ENCODE peak calls at places on chromosomes 5 and 9, in ten cellular contexts. J, N, Y, H, E, W, A, R, B and P are unnamed samples.

GRCh38 chr5:168305281-168305680 is 13.8 kb downstream of the WWC1 start:
- DNase-seq in J (no peak), N (no peak), Y (no peak), H (no peak), E (no peak), W (peak), A (no peak), R (no peak), B (no peak), P (no peak)

GRCh38 chr5:42507451-42508092 is 84.3 kb downstream of the GHR start:
- DNase-seq in J (no peak), N (no peak), Y (no peak), H (no peak), E (no peak), W (no peak), A (no peak), R (no peak), B (no peak), P (no peak)

GRCh38 chr9:23123048-23123632 is 676.5 kb downstream of the DMRTA1 start:
- DNase-seq in J (peak), N (no peak), Y (no peak), H (no peak), E (no peak), W (peak), A (no peak), R (peak), B (peak), P (no peak)

GRCh38 chr5:176803943-176804498 is 6.3 kb upstream of the UNC5A start:
- DNase-seq in J (no peak), N (no peak), Y (no peak), H (no peak), E (no peak), W (no peak), A (no peak), R (no peak), B (no peak), P (no peak)

GRCh38 chr9:33117306-33117705 is 40.8 kb upstream of the SMU1 start:
- DNase-seq in J (no peak), N (no peak), Y (no peak), H (no peak), E (no peak), W (no peak), A (no peak), R (no peak), B (no peak), P (no peak)

GRCh38 chr9:136551401-136552116 is 5.7 kb upstream of the NOTCH1 start:
- DNase-seq in J (no peak), N (no peak), Y (no peak), H (no peak), E (peak), W (peak), A (no peak), R (no peak), B (no peak), P (no peak)

GRCh38 chr5:73591698-73592501 is 26.4 kb downstream of the UTP15 start:
- DNase-seq in J (no peak), N (no peak), Y (no peak), H (no peak), E (no peak), W (peak), A (no peak), R (no peak), B (no peak), P (no peak)

GRCh38 chr9:35935755-35936509 is 22.0 kb downstream of the OR2S2 start:
- DNase-seq in J (no peak), N (no peak), Y (no peak), H (no peak), E (no peak), W (peak), A (no peak), R (no peak), B (no peak), P (no peak)

GRCh38 chr9:37324691-37325490 is 97.6 kb upstream of the GRHPR start:
- DNase-seq in J (peak), N (no peak), Y (no peak), H (no peak), E (no peak), W (no peak), A (no peak), R (peak), B (peak), P (no peak)

GRCh38 chr9:12797037-12797436 is 22.2 kb downstream of the LURAP1L start:
- DNase-seq in J (no peak), N (no peak), Y (no peak), H (no peak), E (no peak), W (no peak), A (no peak), R (no peak), B (no peak), P (no peak)

GRCh38 chr5:32845171-32845570 is 134.1 kb downstream of the NPR3 start:
- DNase-seq in J (no peak), N (no peak), Y (no peak), H (no peak), E (no peak), W (no peak), A (no peak), R (no peak), B (no peak), P (no peak)

GRCh38 chr5:67528953-67529352 is 332.4 kb upstream of the CD180 start:
- DNase-seq in J (no peak), N (no peak), Y (no peak), H (no peak), E (no peak), W (peak), A (no peak), R (no peak), B (no peak), P (no peak)

GRCh38 chr5:91183743-91184142 is 199.4 kb downstream of the ARRDC3 start:
- DNase-seq in J (no peak), N (no peak), Y (no peak), H (no peak), E (peak), W (no peak), A (no peak), R (no peak), B (no peak), P (no peak)

GRCh38 chr9:68672215-68672614 is 32.8 kb upstream of the PIP5K1B start:
- DNase-seq in J (no peak), N (no peak), Y (no peak), H (no peak), E (no peak), W (no peak), A (no peak), R (no peak), B (no peak), P (no peak)

GRCh38 chr5:132013006-132013689 is 1.7 kb upstream of the ACSL6 start:
- DNase-seq in J (no peak), N (no peak), Y (peak), H (peak), E (peak), W (no peak), A (no peak), R (no peak), B (no peak), P (no peak)

GRCh38 chr5:110053824-110054223 is 364.1 kb downstream of the MAN2A1 start:
- DNase-seq in J (no peak), N (no peak), Y (no peak), H (no peak), E (no peak), W (no peak), A (no peak), R (no peak), B (no peak), P (no peak)